ENCODE peak calls at places on chromosomes 1 and 21, in six cellular contexts. K, L, J, W, O and E are unnamed samples.

GRCh38 chr1:192225266-192225665 is 67.0 kb downstream of the RGS18 start:
- DNase-seq in W (no peak), O (no peak), K (no peak), J (no peak), L (no peak), E (no peak)

GRCh38 chr1:171645553-171646336 is 6.7 kb downstream of the MYOC start:
- DNase-seq in L (no peak), J (no peak), W (no peak), K (peak; percentile 96), O (no peak), E (no peak)

GRCh38 chr1:173163209-173163608 is 43.9 kb downstream of the TNFSF4 start:
- DNase-seq in O (no peak), L (no peak), K (no peak), W (no peak), J (no peak), E (no peak)

GRCh38 chr1:204450461-204451257 is 39.0 kb upstream of the PPP1R15B start:
- DNase-seq in O (no peak), L (no peak), W (no peak), J (peak; percentile 80), K (no peak), E (peak; percentile 78)

GRCh38 chr1:104132386-104132973 is 382.8 kb downstream of the AMY1C start:
- DNase-seq in J (peak; percentile 54), O (no peak), K (no peak), L (no peak), W (peak; percentile 1), E (no peak)

GRCh38 chr1:15224259-15224869 is 22.7 kb upstream of the FHAD1 start:
- DNase-seq in O (no peak), L (no peak), W (no peak), J (no peak), K (no peak), E (no peak)

GRCh38 chr21:28636988-28637691 is 355.5 kb downstream of the LTN1 start:
- DNase-seq in W (peak; percentile 94), O (no peak), J (peak; percentile 96), L (peak; percentile 81), K (peak; percentile 56), E (no peak)

GRCh38 chr1:203296456-203297073 is 8.8 kb upstream of the BTG2 start:
- DNase-seq in L (no peak), O (no peak), W (no peak), K (no peak), J (no peak), E (no peak)

GRCh38 chr1:1213153-1213918 is 617 bp downstream of the TNFRSF4 start:
- DNase-seq in J (no peak), O (no peak), W (no peak), K (no peak), L (no peak), E (peak; percentile 93)

GRCh38 chr1:109275706-109276345 is 7.1 kb downstream of the PSRC1 start:
- DNase-seq in O (peak; percentile 28), K (no peak), W (peak; percentile 75), L (no peak), J (peak; percentile 60), E (no peak)
- TF ChIP-seq CTCF in O (no peak), K (no peak), W (no peak), L (no peak), J (no peak), E (peak; percentile 22)

DNA sequence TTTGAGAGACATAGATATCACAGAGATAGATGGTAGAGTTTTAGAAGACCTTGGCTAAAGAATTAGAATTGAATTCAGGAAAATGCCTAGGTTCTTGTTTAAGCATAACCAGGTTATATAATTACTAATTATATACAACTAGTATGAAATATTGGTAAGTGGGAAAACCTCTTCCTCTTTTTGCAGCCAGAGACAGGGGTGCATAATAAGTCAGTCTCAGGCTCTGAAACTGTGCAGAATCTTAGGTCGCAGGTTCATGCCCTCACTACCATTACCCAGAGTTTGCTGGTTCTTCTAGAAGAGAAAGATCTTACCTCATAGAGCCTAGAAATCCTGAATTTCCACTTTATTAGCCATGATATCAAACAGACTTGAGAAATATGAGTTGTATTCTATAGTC is 183.3 kb downstream of the NEK7 start:
- DNase-seq in L (no peak), K (no peak), O (no peak), J (no peak), W (no peak), E (no peak)
- TF ChIP-seq CTCF in L (no peak), K (no peak), O (no peak), J (no peak), W (no peak), E (no peak)

GRCh38 chr1:94527447-94528031 is 14.0 kb downstream of the F3 start:
- DNase-seq in J (peak; percentile 44), O (no peak), L (peak; percentile 95), W (peak; percentile 62), K (no peak), E (no peak)
- TF ChIP-seq CTCF in J (peak; percentile 26), O (no peak), L (no peak), W (peak; percentile 15), K (no peak), E (peak; percentile 56)

GRCh38 chr1:121517586-121518230 is 332.9 kb downstream of the SRGAP2C start:
- DNase-seq in W (no peak), O (no peak), J (no peak), L (no peak), K (no peak), E (no peak)

GRCh38 chr1:121519042-121519755 is 334.4 kb downstream of the SRGAP2C start:
- DNase-seq in L (peak; percentile 34), W (no peak), O (peak; percentile 68), K (no peak), J (peak; percentile 39), E (peak; percentile 90)

GRCh38 chr1:121525355-121525754 is 340.6 kb downstream of the SRGAP2C start:
- DNase-seq in O (no peak), J (no peak), K (no peak), L (no peak), W (no peak), E (no peak)

GRCh38 chr1:121518726-121519041 is 333.9 kb downstream of the SRGAP2C start:
- DNase-seq in O (no peak), W (no peak), L (no peak), K (no peak), J (no peak), E (no peak)

GRCh38 chr1:121522061-121522759 is 337.4 kb downstream of the SRGAP2C start:
- DNase-seq in K (no peak), L (no peak), O (no peak), W (no peak), J (no peak), E (no peak)
- TF ChIP-seq CTCF in K (no peak), L (no peak), O (no peak), W (no peak), J (no peak), E (no peak)

GRCh38 chr1:47709302-47710074 is 271.6 kb downstream of the FOXD2 start:
- DNase-seq in O (no peak), W (no peak), K (no peak), L (no peak), J (no peak), E (no peak)
- TF ChIP-seq CTCF in O (peak; percentile 37), W (no peak), K (peak; percentile 46), L (peak; percentile 39), J (peak; percentile 40), E (peak; percentile 66)

GRCh38 chr1:187032316-187032981 is 203.7 kb downstream of the PLA2G4A start:
- DNase-seq in K (no peak), J (no peak), O (no peak), W (no peak), L (no peak), E (no peak)
- TF ChIP-seq CTCF in K (no peak), J (no peak), O (no peak), W (no peak), L (no peak), E (no peak)

GRCh38 chr1:5595531-5596170 is 396.6 kb downstream of the NPHP4 start:
- DNase-seq in O (no peak), J (no peak), K (no peak), L (no peak), W (no peak), E (no peak)
- TF ChIP-seq CTCF in O (no peak), J (no peak), K (no peak), L (no peak), W (no peak), E (no peak)

GRCh38 chr1:230365723-230366307 is 60.3 kb downstream of the PGBD5 start:
- DNase-seq in O (no peak), J (no peak), L (no peak), W (no peak), K (no peak), E (no peak)
- TF ChIP-seq CTCF in O (no peak), J (peak; percentile 35), L (peak; percentile 32), W (no peak), K (no peak), E (peak; percentile 33)

GRCh38 chr1:239952348-239953307 is 139.1 kb upstream of the FMN2 start:
- DNase-seq in J (peak; percentile 62), L (no peak), O (no peak), K (no peak), W (no peak), E (no peak)
- TF ChIP-seq CTCF in J (peak; percentile 76), L (peak; percentile 70), O (peak; percentile 46), K (peak; percentile 68), W (peak; percentile 31), E (peak; percentile 63)

GRCh38 chr1:109875874-109876273 is 34.8 kb upstream of the CSF1 start:
- DNase-seq in L (no peak), O (no peak), W (no peak), J (no peak), K (no peak), E (no peak)

GRCh38 chr1:109877776-109878175 is 32.9 kb upstream of the CSF1 start:
- DNase-seq in K (no peak), O (no peak), L (no peak), J (no peak), W (no peak), E (no peak)

GRCh38 chr1:109878531-109878930 is 32.1 kb upstream of the CSF1 start:
- DNase-seq in K (no peak), W (no peak), L (no peak), O (no peak), J (no peak), E (no peak)

GRCh38 chr1:109876617-109877319 is 33.9 kb upstream of the CSF1 start:
- DNase-seq in O (no peak), K (no peak), L (no peak), W (peak; percentile 38), J (no peak), E (no peak)

DNA sequence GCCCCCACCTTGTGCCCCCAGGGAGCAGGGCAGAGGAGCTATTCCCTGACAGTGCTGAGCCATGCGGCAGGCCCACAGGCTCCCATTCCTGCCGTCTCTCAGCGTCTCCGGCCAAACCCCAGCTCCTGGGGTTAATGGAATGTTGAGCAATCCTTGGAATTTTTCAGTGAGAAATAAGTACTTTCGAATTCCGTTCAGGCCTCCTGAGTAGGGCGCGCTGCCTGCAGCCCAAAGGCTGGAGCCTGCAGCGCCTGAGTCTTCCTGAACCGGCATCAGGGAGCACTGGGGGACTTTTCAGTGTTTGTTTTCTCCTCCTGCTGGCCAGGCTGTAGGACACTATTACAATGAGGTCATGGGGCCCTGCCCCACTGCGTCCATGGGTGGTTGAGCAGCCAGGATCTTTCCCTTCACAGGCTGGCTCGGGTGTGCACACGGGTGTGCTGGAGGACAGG is 33.3 kb upstream of the CSF1 start:
- DNase-seq in K (peak; percentile 87), L (peak; percentile 75), W (peak; percentile 94), O (peak; percentile 72), J (no peak), E (no peak)
- TF ChIP-seq CTCF in K (peak; percentile 53), L (peak; percentile 27), W (peak; percentile 35), O (no peak), J (no peak), E (peak; percentile 69)